ENCODE peak calls at places on chromosomes 4 and X, in six cellular contexts. D, S, Y, J, P and G are unnamed samples.

GRCh38 chrX:31449975-31450374 is 378.1 kb upstream of the FTHL17 start:
- DNase-seq in D (no peak), S (no peak), Y (no peak), J (no peak), P (no peak), G (no peak)

GRCh38 chrX:39969099-39969825 is 128.5 kb downstream of the BCOR start:
- DNase-seq in D (peak), S (no peak), Y (peak), J (peak), P (no peak), G (no peak)

GRCh38 chr4:103060453-103061148 is 16.0 kb downstream of the SLC9B2 start:
- DNase-seq in D (no peak), S (no peak), Y (no peak), J (no peak), P (no peak), G (no peak)

GRCh38 chr4:45518832-45519231 is 605.0 kb downstream of the GABRG1 start:
- DNase-seq in D (no peak), S (no peak), Y (no peak), J (peak), P (no peak), G (no peak)

GRCh38 chrX:132404266-132404665 is 84.6 kb downstream of the MBNL3 start:
- DNase-seq in D (no peak), S (no peak), Y (no peak), J (no peak), P (no peak), G (no peak)

GRCh38 chr4:173506780-173507211 is 23.2 kb downstream of the HAND2 start:
- DNase-seq in D (no peak), S (peak), Y (no peak), J (peak), P (no peak), G (no peak)

GRCh38 chr4:63493265-63493664 is 916.0 kb downstream of the TECRL start:
- DNase-seq in D (no peak), S (no peak), Y (no peak), J (no peak), P (no peak), G (no peak)

GRCh38 chr4:36758312-36758690 is 476.9 kb downstream of the DTHD1 start:
- DNase-seq in D (no peak), S (no peak), Y (no peak), J (no peak), P (no peak), G (no peak)

GRCh38 chrX:21932277-21932996 is 8.1 kb upstream of the SMS start:
- DNase-seq in D (no peak), S (no peak), Y (peak), J (peak), P (peak), G (no peak)
- H3K27ac ChIP-seq in D (no peak), S (no peak), Y (peak), J (no peak), P (peak), G (no peak)

GRCh38 chrX:123873956-123874355 is 14.1 kb downstream of the XIAP start:
- DNase-seq in D (no peak), S (no peak), Y (no peak), J (no peak), P (no peak), G (no peak)
- H3K27ac ChIP-seq in D (no peak), S (no peak), Y (no peak), J (no peak), P (no peak), G (no peak)

GRCh38 chr4:29311231-29311630 is 1408.9 kb upstream of the PCDH7 start:
- DNase-seq in D (no peak), S (no peak), Y (no peak), J (no peak), P (no peak), G (no peak)

GRCh38 chr4:29307755-29308154 is 1412.4 kb upstream of the PCDH7 start:
- DNase-seq in D (no peak), S (no peak), Y (no peak), J (no peak), P (no peak), G (no peak)

GRCh38 chr4:29307256-29307655 is 1412.9 kb upstream of the PCDH7 start:
- DNase-seq in D (no peak), S (no peak), Y (no peak), J (no peak), P (no peak), G (no peak)

GRCh38 chr4:29309050-29309449 is 1411.1 kb upstream of the PCDH7 start:
- DNase-seq in D (no peak), S (no peak), Y (no peak), J (no peak), P (no peak), G (no peak)

DNA sequence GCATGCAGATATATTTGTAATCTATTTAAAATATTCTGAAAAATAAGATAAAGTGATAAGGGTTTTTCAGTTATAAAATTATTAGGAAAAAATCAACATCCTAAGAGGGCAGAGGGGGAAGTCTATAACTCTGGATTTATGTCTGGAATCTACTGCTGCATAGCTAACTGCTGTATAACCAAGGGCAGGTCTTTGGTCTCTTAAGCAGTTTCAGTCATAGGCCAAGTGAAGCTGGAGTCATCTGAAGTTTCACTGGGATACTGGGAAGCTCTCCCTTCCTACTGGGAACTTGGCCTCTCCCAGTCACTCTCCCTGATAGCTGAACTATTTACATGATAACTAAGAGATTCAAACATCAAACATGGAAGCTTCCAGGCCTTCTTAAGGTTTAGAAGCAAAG is 1409.9 kb upstream of the PCDH7 start:
- DNase-seq in D (no peak), S (no peak), Y (no peak), J (no peak), P (no peak), G (no peak)
- H3K27ac ChIP-seq in D (no peak), S (no peak), Y (no peak), J (no peak), P (no peak), G (no peak)

GRCh38 chr4:121697626-121698025 is 846 bp upstream of the ANXA5 start:
- DNase-seq in D (no peak), S (no peak), Y (no peak), J (no peak), P (no peak), G (no peak)
- H3K27ac ChIP-seq in D (no peak), S (peak), Y (peak), J (no peak), P (peak), G (peak)

GRCh38 chrX:125205918-125206665 is 113.6 kb upstream of the TEX13C start:
- DNase-seq in D (no peak), S (no peak), Y (peak), J (peak), P (no peak), G (no peak)

GRCh38 chrX:125203379-125203736 is 116.3 kb upstream of the TEX13C start:
- DNase-seq in D (no peak), S (peak), Y (peak), J (peak), P (no peak), G (no peak)

GRCh38 chrX:125203737-125204578 is 115.7 kb upstream of the TEX13C start:
- DNase-seq in D (no peak), S (peak), Y (peak), J (peak), P (peak), G (no peak)

GRCh38 chrX:125202486-125203378 is 116.9 kb upstream of the TEX13C start:
- DNase-seq in D (no peak), S (no peak), Y (no peak), J (no peak), P (no peak), G (no peak)

GRCh38 chrX:125205084-125205917 is 114.4 kb upstream of the TEX13C start:
- DNase-seq in D (no peak), S (peak), Y (peak), J (peak), P (peak), G (peak)
- H3K27ac ChIP-seq in D (no peak), S (no peak), Y (peak), J (no peak), P (peak), G (peak)

GRCh38 chr4:127484101-127484500 is 148.7 kb upstream of the INTU start:
- DNase-seq in D (no peak), S (no peak), Y (no peak), J (no peak), P (no peak), G (no peak)
- H3K27ac ChIP-seq in D (no peak), S (no peak), Y (no peak), J (no peak), P (no peak), G (no peak)